ENCODE peak calls at places on chromosome 2, in seven cellular contexts. L, U, F, S, O, K and M are unnamed samples.

GRCh38 chr2:25618676-25619075 is 54.7 kb downstream of the DTNB start:
- DNase-seq in K (no peak), F (no peak), S (peak; percentile 67), L (peak; percentile 33), U (peak; percentile 44), O (peak; percentile 87), M (no peak)

GRCh38 chr2:226985227-226985946 is 149.5 kb downstream of the RHBDD1 start:
- DNase-seq in S (peak; percentile 61), O (peak; percentile 61), L (peak; percentile 57), K (peak; percentile 66), U (peak; percentile 12), F (peak; percentile 17), M (peak; percentile 22)

GRCh38 chr2:39403311-39403710 is 33.8 kb downstream of the MAP4K3 start:
- DNase-seq in O (no peak), K (no peak), S (no peak), F (no peak), L (no peak), U (no peak), M (no peak)

GRCh38 chr2:2662037-2662846 is 331.2 kb upstream of the MYT1L start:
- DNase-seq in U (no peak), K (no peak), F (no peak), S (peak; percentile 74), O (no peak), L (no peak), M (no peak)

GRCh38 chr2:219243291-219243761 is 1.9 kb downstream of the GLB1L start:
- DNase-seq in F (peak; percentile 19), L (no peak), O (no peak), U (no peak), S (no peak), K (no peak), M (no peak)

GRCh38 chr2:53515435-53516332 is 251.9 kb upstream of the CHAC2 start:
- DNase-seq in F (no peak), S (no peak), O (peak; percentile 23), U (no peak), L (no peak), K (no peak), M (no peak)

GRCh38 chr2:128776461-128776971 is 457.8 kb upstream of the HS6ST1 start:
- DNase-seq in K (no peak), L (no peak), S (no peak), O (no peak), U (no peak), F (no peak), M (no peak)

GRCh38 chr2:164061129-164061746 is 325.4 kb upstream of the FIGN start:
- DNase-seq in S (no peak), K (no peak), O (peak; percentile 58), L (no peak), U (no peak), F (peak; percentile 63), M (no peak)

GRCh38 chr2:27071990-27072830 is 756 bp upstream of the OST4 start:
- DNase-seq in L (no peak), O (peak; percentile 12), K (peak; percentile 73), F (peak; percentile 64), U (no peak), S (no peak), M (no peak)

GRCh38 chr2:6109801-6110200 is 417.6 kb downstream of the SOX11 start:
- DNase-seq in O (no peak), S (no peak), F (no peak), L (no peak), U (no peak), K (no peak), M (no peak)

GRCh38 chr2:230828272-230828961 is 36.3 kb upstream of the ITM2C start:
- DNase-seq in L (no peak), S (no peak), U (no peak), F (no peak), K (no peak), O (no peak), M (no peak)

GRCh38 chr2:30371028-30371708 is 75.9 kb upstream of the LCLAT1 start:
- DNase-seq in O (no peak), F (no peak), S (no peak), K (no peak), U (no peak), L (no peak), M (no peak)

GRCh38 chr2:220220009-220220408 is 592.6 kb downstream of the SLC4A3 start:
- DNase-seq in K (no peak), L (no peak), O (no peak), F (no peak), S (no peak), U (no peak), M (no peak)

GRCh38 chr2:6648656-6649247 is 217.0 kb downstream of the CMPK2 start:
- DNase-seq in F (no peak), S (no peak), U (no peak), L (no peak), K (no peak), O (no peak), M (no peak)

GRCh38 chr2:95375532-95376221 is 26.8 kb upstream of the FAHD2A start:
- DNase-seq in O (no peak), S (no peak), F (no peak), U (no peak), K (no peak), L (no peak), M (no peak)

GRCh38 chr2:238240761-238241711 is 1.2 kb upstream of the HES6 start:
- DNase-seq in F (peak; percentile 85), L (no peak), U (no peak), S (peak; percentile 63), O (peak; percentile 69), K (no peak), M (no peak)

GRCh38 chr2:129764376-129765325 is 214.8 kb upstream of the RAB6C start:
- DNase-seq in S (no peak), L (no peak), F (no peak), K (no peak), U (no peak), O (peak; percentile 4), M (no peak)

GRCh38 chr2:119888673-119889072 is 124.2 kb upstream of the EPB41L5 start:
- DNase-seq in O (peak; percentile 58), S (no peak), K (peak; percentile 53), L (peak; percentile 63), U (no peak), F (no peak), M (no peak)

GRCh38 chr2:178193823-178194599 is at the start of gene OSBPL6:
- DNase-seq in S (peak; percentile 81), F (peak; percentile 84), U (peak; percentile 28), L (peak; percentile 38), O (peak; percentile 84), K (no peak), M (no peak)

GRCh38 chr2:217653240-217653639 is 349.6 kb downstream of the TNS1 start:
- DNase-seq in O (peak; percentile 80), F (no peak), S (peak; percentile 50), L (peak; percentile 94), K (peak; percentile 55), U (peak; percentile 49), M (peak; percentile 86)

GRCh38 chr2:145715601-145716000 is 1195.7 kb upstream of the ZEB2 start:
- DNase-seq in S (no peak), U (no peak), F (no peak), K (no peak), O (peak; percentile 55), L (no peak), M (no peak)

GRCh38 chr2:159200498-159200897 is 86.0 kb downstream of the WDSUB1 start:
- DNase-seq in F (no peak), K (no peak), L (peak; percentile 23), S (no peak), O (no peak), U (no peak), M (no peak)

GRCh38 chr2:236657801-236658200 is 88.2 kb downstream of the ACKR3 start:
- DNase-seq in O (no peak), K (no peak), S (no peak), U (no peak), F (no peak), L (no peak), M (no peak)
- TF ChIP-seq CTCF in O (no peak), K (no peak), S (no peak), U (no peak), F (no peak), L (no peak), M (no peak)

GRCh38 chr2:135168119-135168872 is 116.2 kb downstream of the RAB3GAP1 start:
- DNase-seq in K (no peak), O (no peak), S (no peak), F (no peak), L (no peak), U (no peak), M (no peak)
- TF ChIP-seq CTCF in K (no peak), O (no peak), S (no peak), F (no peak), L (no peak), U (no peak), M (peak; percentile 5)

DNA sequence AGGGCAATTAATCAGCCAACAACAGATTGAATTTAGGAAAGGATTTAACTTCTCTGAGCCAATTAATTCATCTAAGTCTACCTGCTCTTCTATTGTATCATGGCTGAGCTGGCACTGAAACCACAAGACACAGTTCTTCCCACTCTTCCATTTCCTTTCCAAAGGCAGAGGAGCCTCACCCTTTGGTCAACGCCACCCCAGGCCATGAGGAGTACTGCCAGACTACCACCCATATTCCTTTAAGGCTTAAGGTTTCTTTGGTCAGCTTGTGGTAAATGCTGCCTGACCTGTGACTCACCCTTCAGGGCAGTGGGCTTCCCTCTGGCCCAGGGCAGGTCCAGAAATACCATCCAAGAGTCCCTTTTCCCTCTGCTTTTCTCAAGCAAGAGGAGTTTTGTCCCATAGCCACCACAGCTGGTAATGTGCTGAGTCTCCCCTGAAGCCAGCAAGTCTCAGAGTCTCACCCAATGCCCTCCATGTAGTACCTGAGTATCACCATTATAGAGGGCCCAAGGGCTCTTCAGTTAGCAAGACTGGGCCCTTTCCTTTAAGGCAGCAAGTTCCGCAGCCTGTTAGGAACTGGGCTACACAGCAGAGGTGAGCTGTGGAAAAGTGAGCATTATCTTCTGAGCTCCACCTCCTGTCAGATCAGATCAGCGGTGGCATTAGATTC is 900.5 kb upstream of the CRIM1 start:
- DNase-seq in S (no peak), K (no peak), F (no peak), L (no peak), O (peak; percentile 61), U (peak; percentile 26), M (peak; percentile 9)
- TF ChIP-seq CTCF in S (no peak), K (no peak), F (peak; percentile 17), L (no peak), O (peak; percentile 24), U (no peak), M (peak; percentile 34)

GRCh38 chr2:36540986-36541750 is 56.8 kb downstream of the FEZ2 start:
- DNase-seq in O (no peak), L (no peak), S (no peak), U (no peak), F (no peak), K (no peak), M (no peak)

GRCh38 chr2:36547906-36548305 is 50.1 kb downstream of the FEZ2 start:
- DNase-seq in O (no peak), U (no peak), K (no peak), L (no peak), S (no peak), F (no peak), M (no peak)

GRCh38 chr2:36541891-36542595 is 55.9 kb downstream of the FEZ2 start:
- DNase-seq in O (no peak), S (no peak), L (no peak), U (no peak), K (no peak), F (no peak), M (no peak)

GRCh38 chr2:36545871-36546416 is 52.0 kb downstream of the FEZ2 start:
- DNase-seq in L (no peak), U (no peak), K (no peak), O (no peak), S (no peak), F (no peak), M (no peak)

GRCh38 chr2:36544638-36545338 is 53.2 kb downstream of the FEZ2 start:
- DNase-seq in K (no peak), L (no peak), U (no peak), S (no peak), O (no peak), F (no peak), M (no peak)
- TF ChIP-seq CTCF in K (peak; percentile 48), L (peak; percentile 37), U (peak; percentile 30), S (no peak), O (peak; percentile 14), F (no peak), M (peak; percentile 48)